ENCODE peak calls at places on chromosome 12, in nine cellular contexts. One of them, this sample, is unnamed.

GRCh38 chr12:1668833-1669543 is 21.9 kb upstream of the ADIPOR2 start:
- DNase-seq in endodermal cell: peak; percentile 41
- DNase-seq in SW480: no peak
- DNase-seq in cerebellar cortex: no peak
- DNase-seq in mesothelial cell of epicardium: no peak
- DNase-seq in adipocyte: no peak
- DNase-seq in mesendoderm: no peak
- DNase-seq in EL: no peak
- DNase-seq in lower lobe of right lung: peak; percentile 75
- DNase-seq in this sample: no peak

GRCh38 chr12:34603382-34604035 is 581.2 kb downstream of the ALG10 start:
- DNase-seq in endodermal cell: no peak
- DNase-seq in SW480: no peak
- DNase-seq in cerebellar cortex: no peak
- DNase-seq in mesothelial cell of epicardium: no peak
- DNase-seq in adipocyte: no peak
- DNase-seq in mesendoderm: no peak
- DNase-seq in EL: no peak
- DNase-seq in lower lobe of right lung: no peak
- DNase-seq in this sample: no peak

GRCh38 chr12:92466391-92467305 is 236.1 kb upstream of the PLEKHG7 start:
- DNase-seq in endodermal cell: peak; percentile 58
- DNase-seq in SW480: no peak
- DNase-seq in cerebellar cortex: peak; percentile 78
- DNase-seq in mesothelial cell of epicardium: no peak
- DNase-seq in adipocyte: peak; percentile 20
- DNase-seq in mesendoderm: peak; percentile 5
- DNase-seq in EL: no peak
- DNase-seq in lower lobe of right lung: no peak
- DNase-seq in this sample: no peak

GRCh38 chr12:2053675-2054070 is 886 bp downstream of the CACNA1C start:
- DNase-seq in endodermal cell: peak; percentile 70
- DNase-seq in SW480: peak; percentile 20
- DNase-seq in cerebellar cortex: peak; percentile 18
- DNase-seq in mesothelial cell of epicardium: no peak
- DNase-seq in adipocyte: peak; percentile 77
- DNase-seq in mesendoderm: no peak
- DNase-seq in EL: peak; percentile 55
- DNase-seq in lower lobe of right lung: no peak
- DNase-seq in this sample: no peak

GRCh38 chr12:110436231-110436630 is 13.9 kb downstream of the ARPC3 start:
- DNase-seq in endodermal cell: no peak
- DNase-seq in SW480: no peak
- DNase-seq in cerebellar cortex: no peak
- DNase-seq in mesothelial cell of epicardium: no peak
- DNase-seq in adipocyte: peak; percentile 18
- DNase-seq in mesendoderm: no peak
- DNase-seq in EL: peak; percentile 19
- DNase-seq in lower lobe of right lung: no peak
- DNase-seq in this sample: no peak

GRCh38 chr12:131266591-131267467 is 313.1 kb downstream of the ADGRD1 start:
- DNase-seq in endodermal cell: no peak
- DNase-seq in SW480: no peak
- DNase-seq in cerebellar cortex: no peak
- DNase-seq in mesothelial cell of epicardium: no peak
- DNase-seq in adipocyte: no peak
- DNase-seq in mesendoderm: no peak
- DNase-seq in EL: no peak
- DNase-seq in lower lobe of right lung: peak; percentile 37
- DNase-seq in this sample: no peak

GRCh38 chr12:14417717-14418116 is 52.2 kb downstream of the ATF7IP start:
- DNase-seq in endodermal cell: peak; percentile 93
- DNase-seq in SW480: peak; percentile 19
- DNase-seq in cerebellar cortex: peak; percentile 93
- DNase-seq in mesothelial cell of epicardium: peak; percentile 68
- DNase-seq in adipocyte: peak; percentile 89
- DNase-seq in mesendoderm: peak; percentile 97
- DNase-seq in EL: peak; percentile 77
- DNase-seq in lower lobe of right lung: peak; percentile 60
- DNase-seq in this sample: no peak

GRCh38 chr12:107042801-107043200 is 50.5 kb downstream of the CRY1 start:
- DNase-seq in endodermal cell: no peak
- DNase-seq in SW480: no peak
- DNase-seq in cerebellar cortex: no peak
- DNase-seq in mesothelial cell of epicardium: no peak
- DNase-seq in adipocyte: no peak
- DNase-seq in mesendoderm: no peak
- DNase-seq in EL: no peak
- DNase-seq in lower lobe of right lung: no peak
- DNase-seq in this sample: no peak

GRCh38 chr12:51678086-51678724 is 87.2 kb downstream of the SCN8A start:
- DNase-seq in endodermal cell: peak; percentile 85
- DNase-seq in SW480: peak; percentile 64
- DNase-seq in cerebellar cortex: peak; percentile 65
- DNase-seq in mesothelial cell of epicardium: no peak
- DNase-seq in adipocyte: peak; percentile 63
- DNase-seq in mesendoderm: peak; percentile 79
- DNase-seq in EL: peak; percentile 70
- DNase-seq in lower lobe of right lung: no peak
- DNase-seq in this sample: no peak

GRCh38 chr12:64526859-64527258 is 74.9 kb downstream of the TBK1 start:
- DNase-seq in endodermal cell: no peak
- DNase-seq in SW480: no peak
- DNase-seq in cerebellar cortex: no peak
- DNase-seq in mesothelial cell of epicardium: no peak
- DNase-seq in adipocyte: peak; percentile 28
- DNase-seq in mesendoderm: no peak
- DNase-seq in EL: no peak
- DNase-seq in lower lobe of right lung: no peak
- DNase-seq in this sample: no peak

GRCh38 chr12:12083688-12084087 is 12.9 kb downstream of the BCL2L14 start:
- DNase-seq in endodermal cell: peak; percentile 35
- DNase-seq in SW480: no peak
- DNase-seq in cerebellar cortex: no peak
- DNase-seq in mesothelial cell of epicardium: no peak
- DNase-seq in adipocyte: no peak
- DNase-seq in mesendoderm: no peak
- DNase-seq in EL: no peak
- DNase-seq in lower lobe of right lung: no peak
- DNase-seq in this sample: no peak

GRCh38 chr12:52036587-52037171 is 14.6 kb upstream of the NR4A1 start:
- DNase-seq in endodermal cell: peak; percentile 91
- DNase-seq in SW480: peak; percentile 78
- DNase-seq in cerebellar cortex: peak; percentile 83
- DNase-seq in mesothelial cell of epicardium: peak; percentile 85
- DNase-seq in adipocyte: peak; percentile 96
- DNase-seq in mesendoderm: peak; percentile 79
- DNase-seq in EL: peak; percentile 76
- DNase-seq in lower lobe of right lung: peak; percentile 92
- DNase-seq in this sample: peak; percentile 43